ENCODE peak calls at places on chromosomes 12 and 14, in ten cellular contexts. J, A, Q, T, O, Z, I, W, R and V are unnamed samples.

GRCh38 chr12:12443482-12443881 is 86.6 kb downstream of the BORCS5 start:
- DNase-seq in J (no peak), A (no peak), Q (no peak), T (no peak), O (no peak), Z (peak; percentile 71), I (no peak), W (no peak), R (no peak), V (no peak)

GRCh38 chr12:64450057-64450640 is 1.8 kb upstream of the TBK1 start:
- DNase-seq in J (no peak), A (no peak), Q (no peak), T (no peak), O (no peak), Z (no peak), I (no peak), W (no peak), R (no peak), V (no peak)

GRCh38 chr12:73413051-73413450 is 1124.6 kb upstream of the ATXN7L3B start:
- DNase-seq in J (no peak), A (no peak), Q (no peak), T (no peak), O (no peak), Z (no peak), I (no peak), W (no peak), R (no peak), V (no peak)

GRCh38 chr12:114668151-114668891 is 15.7 kb downstream of the TBX3 start:
- DNase-seq in J (no peak), A (peak; percentile 81), Q (peak; percentile 84), T (peak; percentile 46), O (no peak), Z (peak; percentile 80), I (peak; percentile 33), W (peak; percentile 75), R (peak; percentile 65), V (no peak)

GRCh38 chr14:69519253-69519661 is 34.7 kb downstream of the PLEKHD1 start:
- DNase-seq in J (no peak), A (no peak), Q (peak; percentile 1), T (no peak), O (no peak), Z (no peak), I (no peak), W (no peak), R (no peak), V (no peak)

GRCh38 chr12:93521225-93521854 is 51.1 kb upstream of the SOCS2 start:
- DNase-seq in J (no peak), A (no peak), Q (peak; percentile 89), T (no peak), O (no peak), Z (no peak), I (no peak), W (no peak), R (no peak), V (no peak)

GRCh38 chr14:35506927-35507326 is 27.0 kb upstream of the INSM2 start:
- DNase-seq in J (no peak), A (no peak), Q (no peak), T (no peak), O (no peak), Z (no peak), I (no peak), W (peak; percentile 16), R (peak; percentile 5), V (no peak)

GRCh38 chr12:39723831-39724230 is 104.2 kb upstream of the ABCD2 start:
- DNase-seq in J (no peak), A (no peak), Q (peak; percentile 67), T (no peak), O (no peak), Z (peak; percentile 33), I (peak; percentile 6), W (peak; percentile 7), R (no peak), V (no peak)

GRCh38 chr14:75821828-75822521 is 159.8 kb downstream of the TGFB3 start:
- DNase-seq in J (no peak), A (no peak), Q (no peak), T (no peak), O (no peak), Z (no peak), I (no peak), W (no peak), R (no peak), V (no peak)

GRCh38 chr12:10409387-10409786 is at the start of gene KLRC4:
- DNase-seq in J (no peak), A (no peak), Q (peak; percentile 25), T (no peak), O (no peak), Z (no peak), I (peak; percentile 7), W (peak; percentile 79), R (peak; percentile 38), V (no peak)

GRCh38 chr14:77562681-77563080 is 53.8 kb downstream of the SPTLC2 start:
- DNase-seq in J (no peak), A (no peak), Q (no peak), T (no peak), O (no peak), Z (no peak), I (no peak), W (no peak), R (peak; percentile 91), V (no peak)

GRCh38 chr14:61649283-61649682 is 46.0 kb upstream of the HIF1A start:
- DNase-seq in J (no peak), A (no peak), Q (no peak), T (no peak), O (no peak), Z (no peak), I (no peak), W (no peak), R (no peak), V (no peak)

GRCh38 chr12:62834971-62835547 is 99.9 kb downstream of the PPM1H start:
- DNase-seq in J (no peak), A (no peak), Q (peak; percentile 53), T (no peak), O (no peak), Z (no peak), I (no peak), W (no peak), R (peak; percentile 51), V (no peak)

GRCh38 chr12:24135158-24135850 is 185.8 kb upstream of the SOX5 start:
- DNase-seq in J (no peak), A (no peak), Q (no peak), T (no peak), O (no peak), Z (no peak), I (no peak), W (no peak), R (no peak), V (no peak)

GRCh38 chr14:100832311-100832960 is 6.5 kb downstream of the MEG3 start:
- DNase-seq in J (no peak), A (no peak), Q (no peak), T (no peak), O (no peak), Z (peak; percentile 22), I (no peak), W (no peak), R (no peak), V (no peak)

GRCh38 chr14:70789961-70790360 is 19.4 kb downstream of the MAP3K9 start:
- DNase-seq in J (no peak), A (no peak), Q (no peak), T (no peak), O (no peak), Z (no peak), I (no peak), W (no peak), R (no peak), V (no peak)